ENCODE peak calls at places on chromosomes 7 and 10, in five cellular contexts. M, I, N, T and V are unnamed samples.

GRCh38 chr10:122475581-122475980 is 14.2 kb downstream of the HTRA1 start:
- DNase-seq in I (no peak), T (peak), N (no peak), M (no peak), V (no peak)

GRCh38 chr7:140653319-140654108 is 12.9 kb upstream of the DENND2A start:
- DNase-seq in M (no peak), N (peak), T (peak), I (no peak), V (peak)

GRCh38 chr10:127142141-127142540 is 54.2 kb downstream of the INSYN2A start:
- DNase-seq in N (no peak), I (no peak), M (no peak), T (no peak), V (no peak)

GRCh38 chr10:1556496-1556895 is 180.8 kb downstream of the ADARB2 start:
- DNase-seq in T (no peak), I (no peak), M (no peak), N (no peak), V (no peak)

GRCh38 chr10:124663766-124664360 is 80.3 kb downstream of the FAM53B start:
- DNase-seq in M (no peak), N (no peak), T (no peak), I (no peak), V (no peak)

GRCh38 chr7:128244861-128245260 is 3.8 kb downstream of the LEP start:
- DNase-seq in T (no peak), M (no peak), I (no peak), N (no peak), V (no peak)

GRCh38 chr7:151233111-151233701 is 923 bp downstream of the CHPF2 start:
- DNase-seq in N (peak), T (peak), M (no peak), I (peak), V (no peak)

GRCh38 chr7:51366930-51367613 is 50.5 kb upstream of the COBL start:
- DNase-seq in M (no peak), I (no peak), N (no peak), T (peak), V (peak)

GRCh38 chr10:132488231-132488821 is 49.3 kb upstream of the INPP5A start:
- DNase-seq in T (no peak), N (no peak), M (no peak), I (no peak), V (no peak)

GRCh38 chr10:132634241-132634946 is 96.8 kb downstream of the INPP5A start:
- DNase-seq in M (peak), I (no peak), T (no peak), N (no peak), V (no peak)

GRCh38 chr7:2099036-2099957 is 133.4 kb downstream of the MAD1L1 start:
- DNase-seq in I (no peak), T (no peak), N (no peak), M (no peak), V (no peak)

GRCh38 chr7:39574673-39575349 is 8.6 kb downstream of the YAE1 start:
- DNase-seq in I (no peak), T (no peak), N (no peak), M (no peak), V (no peak)

GRCh38 chr10:95840121-95840520 is 67.7 kb upstream of the CC2D2B start:
- DNase-seq in I (no peak), N (no peak), M (no peak), T (no peak), V (no peak)

GRCh38 chr10:124647421-124648130 is 96.6 kb downstream of the FAM53B start:
- DNase-seq in N (no peak), I (no peak), M (peak), T (peak), V (no peak)

GRCh38 chr7:75968561-75969001 is 25.8 kb downstream of the TMEM120A start:
- DNase-seq in M (no peak), T (peak), N (no peak), I (no peak), V (peak)

GRCh38 chr7:369981-370621 is 80.1 kb downstream of the FOXL3 start:
- DNase-seq in I (no peak), M (peak), T (no peak), N (no peak), V (no peak)

GRCh38 chr10:85319826-85320225 is 991.4 kb downstream of the CCSER2 start:
- DNase-seq in I (no peak), M (peak), T (peak), N (no peak), V (peak)

GRCh38 chr7:139673230-139673629 is 104.6 kb downstream of the HIPK2 start:
- DNase-seq in I (no peak), N (no peak), M (no peak), T (no peak), V (no peak)

GRCh38 chr7:136399378-136399777 is 422.2 kb upstream of the MTPN start:
- DNase-seq in N (no peak), T (no peak), M (no peak), I (no peak), V (no peak)

GRCh38 chr7:149825567-149826343 is 12.4 kb upstream of the ZNF862 start:
- DNase-seq in N (no peak), T (no peak), I (no peak), M (no peak), V (no peak)

GRCh38 chr10:44384601-44385422 is at the start of gene CXCL12:
- DNase-seq in I (no peak), N (no peak), M (peak), T (no peak), V (no peak)

GRCh38 chr7:148789228-148789627 is 90.5 kb downstream of the CUL1 start:
- DNase-seq in M (no peak), T (no peak), I (no peak), N (no peak), V (no peak)

GRCh38 chr7:99558306-99559275 is at the start of gene ZNF655:
- DNase-seq in M (peak), N (peak), I (peak), T (peak), V (peak)

GRCh38 chr7:101099969-101100781 is 14.9 kb downstream of the TRIM56 start:
- DNase-seq in M (peak), I (no peak), N (peak), T (peak), V (peak)

GRCh38 chr10:8042032-8042863 is 12.2 kb upstream of the GATA3 start:
- DNase-seq in I (no peak), N (no peak), M (no peak), T (no peak), V (no peak)

GRCh38 chr7:96084880-96085551 is 236.9 kb downstream of the SLC25A13 start:
- DNase-seq in N (no peak), M (no peak), I (no peak), T (no peak), V (no peak)

GRCh38 chr7:130697791-130698190 is 11.4 kb upstream of the TSGA13 start:
- DNase-seq in N (no peak), T (no peak), M (no peak), I (no peak), V (no peak)

GRCh38 chr7:5421626-5422323 is 1.9 kb downstream of the TNRC18 start:
- DNase-seq in M (peak), T (no peak), N (no peak), I (no peak), V (peak)

GRCh38 chr7:141651417-141651816 is 50.5 kb downstream of the DENND11 start:
- DNase-seq in N (no peak), I (no peak), T (no peak), M (no peak), V (no peak)

GRCh38 chr10:119575506-119575905 is 21.3 kb downstream of the TIAL1 start:
- DNase-seq in T (no peak), N (no peak), I (no peak), M (no peak), V (no peak)

GRCh38 chr10:88835095-88835909 is 16.3 kb downstream of the ANKRD22 start:
- DNase-seq in M (peak), T (peak), I (peak), N (no peak), V (peak)

GRCh38 chr7:4073750-4074149 is 608.3 kb upstream of the FOXK1 start:
- DNase-seq in T (no peak), I (no peak), M (no peak), N (no peak), V (no peak)

GRCh38 chr7:635227-635626 is 91.3 kb upstream of the DNAAF5 start:
- DNase-seq in N (no peak), T (no peak), M (no peak), I (no peak), V (no peak)